ENCODE peak calls at places on chromosome 11, in seven cellular contexts. T, L, P, D, H, V and I are unnamed samples.

GRCh38 chr11:106983251-106983650 is 35.0 kb downstream of the GUCY1A2 start:
- DNase-seq in P (no peak), D (no peak), L (no peak), H (no peak), T (no peak), V (no peak), I (no peak)

GRCh38 chr11:107722671-107723070 is 10.8 kb upstream of the SLN start:
- DNase-seq in L (no peak), H (no peak), P (no peak), D (no peak), T (no peak), V (no peak), I (no peak)

GRCh38 chr11:61083601-61084147 is 18.6 kb upstream of the CD5 start:
- DNase-seq in P (peak; percentile 89), D (no peak), V (no peak), H (no peak), L (no peak), T (no peak), I (peak; percentile 93)

GRCh38 chr11:97764605-97765004 is 1256.1 kb upstream of the CNTN5 start:
- DNase-seq in D (no peak), T (no peak), P (no peak), V (no peak), H (peak; percentile 8), L (no peak), I (no peak)

GRCh38 chr11:94151903-94152677 is 23.4 kb downstream of the PANX1 start:
- DNase-seq in H (peak; percentile 67), T (no peak), D (no peak), L (no peak), P (peak; percentile 62), V (no peak), I (peak; percentile 55)

GRCh38 chr11:16587670-16588069 is 150.8 kb upstream of the C11orf58 start:
- DNase-seq in P (no peak), D (no peak), H (no peak), V (no peak), T (no peak), L (no peak), I (no peak)

GRCh38 chr11:116172156-116172555 is 600.6 kb downstream of the BUD13 start:
- DNase-seq in H (no peak), V (no peak), P (no peak), D (no peak), L (no peak), T (no peak), I (no peak)

GRCh38 chr11:36258730-36259360 is 30.4 kb downstream of the COMMD9 start:
- DNase-seq in T (peak; percentile 48), L (no peak), V (peak; percentile 84), P (peak; percentile 51), H (peak; percentile 89), D (peak; percentile 73), I (peak; percentile 66)

GRCh38 chr11:82889133-82890001 is 10.9 kb downstream of the PRCP start:
- DNase-seq in H (peak; percentile 16), T (no peak), P (no peak), V (no peak), D (no peak), L (no peak), I (no peak)

GRCh38 chr11:10305262-10305963 is 540 bp downstream of the ADM start:
- DNase-seq in D (peak; percentile 21), H (peak; percentile 51), V (peak; percentile 74), P (peak; percentile 31), L (no peak), T (no peak), I (peak; percentile 80)

GRCh38 chr11:118295834-118296454 is 8.6 kb upstream of the CD3E start:
- DNase-seq in P (peak; percentile 76), H (peak; percentile 41), L (no peak), V (peak; percentile 40), D (no peak), T (no peak), I (peak; percentile 79)

GRCh38 chr11:93285430-93285829 is 45.1 kb upstream of the DEUP1 start:
- DNase-seq in D (no peak), T (no peak), L (no peak), V (no peak), P (no peak), H (no peak), I (no peak)

GRCh38 chr11:70606248-70606950 is 208.1 kb downstream of the CTTN start:
- DNase-seq in T (no peak), P (no peak), L (no peak), H (no peak), V (no peak), D (no peak), I (no peak)

GRCh38 chr11:121645596-121645995 is 192.8 kb upstream of the SORL1-AS1 start:
- DNase-seq in L (no peak), H (no peak), D (no peak), P (no peak), V (no peak), T (no peak), I (no peak)

GRCh38 chr11:44005956-44006355 is 41.8 kb upstream of the ACCSL start:
- DNase-seq in V (no peak), H (no peak), T (no peak), D (no peak), L (no peak), P (no peak), I (no peak)

GRCh38 chr11:1160231-1161101 is 2.7 kb downstream of the MUC5AC start:
- DNase-seq in V (no peak), T (no peak), D (no peak), P (peak; percentile 1), H (no peak), L (no peak), I (no peak)

GRCh38 chr11:24086921-24087320 is 409.9 kb upstream of the LUZP2 start:
- DNase-seq in H (no peak), T (no peak), P (no peak), D (no peak), L (no peak), V (no peak), I (no peak)

GRCh38 chr11:130785376-130786110 is 130.7 kb downstream of the SNX19 start:
- DNase-seq in D (no peak), H (peak; percentile 62), L (no peak), V (peak; percentile 66), T (no peak), P (no peak), I (no peak)

GRCh38 chr11:33970984-33971466 is 79.1 kb upstream of the LMO2 start:
- DNase-seq in T (peak; percentile 18), L (no peak), H (peak; percentile 77), P (peak; percentile 48), D (peak; percentile 53), V (peak; percentile 70), I (no peak)